ENCODE peak calls at places on chromosomes 11 and 22, in four cellular contexts. D, W, J and K are unnamed samples.

GRCh38 chr11:44078794-44079193 is 12.7 kb downstream of the ACCS start:
- DNase-seq in D (no peak), W (no peak), J (no peak), K (no peak)

GRCh38 chr11:103433380-103433779 is 324.2 kb downstream of the DYNC2H1 start:
- DNase-seq in D (no peak), W (no peak), J (no peak), K (no peak)

GRCh38 chr11:24759742-24760141 is 262.9 kb downstream of the LUZP2 start:
- DNase-seq in D (no peak), W (no peak), J (no peak), K (no peak)

GRCh38 chr11:93081694-93082093 is 112.2 kb downstream of the MTNR1B start:
- DNase-seq in D (no peak), W (no peak), J (no peak), K (no peak)

GRCh38 chr11:9001736-9002135 is 2.1 kb downstream of the NRIP3 start:
- DNase-seq in D (no peak), W (no peak), J (no peak), K (no peak)

GRCh38 chr22:41343717-41344116 is 38.0 kb upstream of the TEF start:
- DNase-seq in D (no peak), W (no peak), J (no peak), K (no peak)

GRCh38 chr11:78801161-78801884 is 226.7 kb upstream of the NARS2 start:
- DNase-seq in D (peak; percentile 50), W (no peak), J (no peak), K (no peak)

GRCh38 chr11:2535673-2536439 is 91.0 kb downstream of the KCNQ1 start:
- DNase-seq in D (no peak), W (peak; percentile 65), J (peak; percentile 13), K (peak; percentile 19)

GRCh38 chr11:35554491-35555237 is 29.2 kb upstream of the PAMR1 start:
- DNase-seq in D (no peak), W (no peak), J (no peak), K (no peak)

GRCh38 chr11:102241026-102241425 is 76.3 kb upstream of the BIRC3 start:
- DNase-seq in D (no peak), W (no peak), J (no peak), K (no peak)

GRCh38 chr22:18088825-18089568 is 11.2 kb downstream of the PEX26 start:
- DNase-seq in D (peak; percentile 59), W (no peak), J (no peak), K (no peak)

GRCh38 chr11:2930705-2931415 is 1.6 kb upstream of the PHLDA2 start:
- DNase-seq in D (peak; percentile 95), W (peak; percentile 89), J (peak; percentile 67), K (peak; percentile 93)

GRCh38 chr11:78350646-78351165 is 66.9 kb downstream of the GAB2 start:
- DNase-seq in D (peak; percentile 30), W (no peak), J (no peak), K (peak; percentile 24)

GRCh38 chr22:42581762-42582716 is 28.3 kb downstream of the SERHL2 start:
- DNase-seq in D (peak; percentile 84), W (peak; percentile 94), J (peak; percentile 84), K (peak; percentile 83)

GRCh38 chr11:29184939-29185890 is 831.6 kb downstream of the KCNA4 start:
- DNase-seq in D (no peak), W (no peak), J (no peak), K (no peak)

GRCh38 chr11:121452609-121453150 is at the start of gene SORL1-AS1:
- DNase-seq in D (peak; percentile 56), W (no peak), J (no peak), K (peak; percentile 63)

GRCh38 chr11:13777341-13777985 is 109.0 kb downstream of the FAR1 start:
- DNase-seq in D (no peak), W (no peak), J (no peak), K (no peak)

GRCh38 chr11:13775471-13775870 is 107.0 kb downstream of the FAR1 start:
- DNase-seq in D (peak; percentile 49), W (no peak), J (no peak), K (peak; percentile 45)

GRCh38 chr11:13778345-13778744 is 109.9 kb downstream of the FAR1 start:
- DNase-seq in D (no peak), W (no peak), J (no peak), K (no peak)

GRCh38 chr11:13772223-13773046 is 104.0 kb downstream of the FAR1 start:
- DNase-seq in D (peak; percentile 32), W (no peak), J (no peak), K (no peak)

DNA sequence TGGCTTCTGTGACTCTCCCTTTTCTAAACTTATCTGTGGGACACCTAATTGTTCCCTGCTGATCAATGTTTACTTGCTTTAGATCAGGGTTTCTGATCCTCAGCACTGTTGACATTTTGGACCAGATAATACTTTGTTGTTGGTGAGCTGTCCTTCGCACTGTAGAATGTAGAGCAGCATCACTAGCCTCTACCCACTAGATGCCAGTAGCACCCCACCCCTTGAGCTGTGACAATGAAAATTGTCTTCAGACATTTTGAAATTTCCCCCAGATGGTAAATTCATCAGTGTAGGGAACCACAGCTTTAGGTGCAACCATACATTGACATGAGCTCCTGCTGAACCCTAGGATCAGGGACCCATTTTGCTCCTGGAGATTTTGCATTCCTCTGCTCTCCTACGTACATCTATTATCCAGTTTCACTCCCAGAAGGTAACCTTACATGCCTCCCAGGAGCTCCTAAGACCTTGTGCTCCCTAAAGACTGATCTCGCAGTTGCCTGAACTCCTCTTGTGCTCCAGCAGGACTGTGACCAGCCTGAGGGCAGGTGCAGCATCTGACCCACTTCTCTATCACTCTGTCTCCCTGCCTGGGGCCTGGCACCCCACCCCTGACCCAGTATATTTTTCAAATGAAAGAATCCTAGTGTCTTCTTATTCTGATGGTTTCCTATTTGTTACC is 107.8 kb downstream of the FAR1 start:
- DNase-seq in D (no peak), W (no peak), J (no peak), K (no peak)
- TF ChIP-seq CTCF in D (no peak), W (no peak), J (peak; percentile 12), K (no peak)

GRCh38 chr22:50192825-50193204 is 7.1 kb downstream of the TRABD start:
- DNase-seq in D (no peak), W (peak; percentile 89), J (peak; percentile 23), K (no peak)

GRCh38 chr22:50192056-50192824 is 6.5 kb downstream of the TRABD start:
- DNase-seq in D (no peak), W (peak; percentile 87), J (no peak), K (peak; percentile 55)

GRCh38 chr22:50193621-50194020 is 7.2 kb upstream of the SELENOO start:
- DNase-seq in D (no peak), W (no peak), J (no peak), K (no peak)

GRCh38 chr22:50196256-50196655 is 4.6 kb upstream of the SELENOO start:
- DNase-seq in D (no peak), W (no peak), J (no peak), K (no peak)

GRCh38 chr22:50194037-50194809 is 6.6 kb upstream of the SELENOO start:
- DNase-seq in D (no peak), W (no peak), J (no peak), K (no peak)
- H3K4me1 ChIP-seq in D (peaks cover 17% of the 10 kb centered on the region), W (peaks cover 90% of the 10 kb centered on the region), J (peaks cover 31% of the 10 kb centered on the region), K (peaks cover 24% of the 10 kb centered on the region)

GRCh38 chr11:73140213-73141030 is 1.7 kb downstream of the FCHSD2 start:
- DNase-seq in D (peak; percentile 41), W (peak; percentile 84), J (peak; percentile 40), K (peak; percentile 30)

GRCh38 chr11:73139476-73140198 is 2.5 kb downstream of the FCHSD2 start:
- DNase-seq in D (no peak), W (no peak), J (no peak), K (no peak)

GRCh38 chr11:73137942-73138274 is 4.2 kb downstream of the FCHSD2 start:
- DNase-seq in D (no peak), W (no peak), J (no peak), K (no peak)

GRCh38 chr11:73135346-73136284 is 6.5 kb downstream of the FCHSD2 start:
- DNase-seq in D (no peak), W (no peak), J (no peak), K (no peak)

GRCh38 chr11:73137262-73137941 is 4.7 kb downstream of the FCHSD2 start:
- DNase-seq in D (no peak), W (no peak), J (no peak), K (no peak)
- TF ChIP-seq CTCF in D (no peak), W (no peak), J (no peak), K (no peak)

GRCh38 chr11:326842-327580 is 6.4 kb upstream of the IFITM3 start:
- DNase-seq in D (peak; percentile 73), W (peak; percentile 95), J (peak; percentile 84), K (peak; percentile 90)
- H3K4me1 ChIP-seq in D (peaks cover 5% of the 10 kb centered on the region), W (peaks cover 96% of the 10 kb centered on the region), J (peaks cover 38% of the 10 kb centered on the region), K (peaks cover 14% of the 10 kb centered on the region)

GRCh38 chr11:111561306-111561705 is 20.8 kb downstream of the LAYN start:
- DNase-seq in D (no peak), W (no peak), J (no peak), K (no peak)
- TF ChIP-seq CTCF in D (no peak), W (no peak), J (no peak), K (no peak)

GRCh38 chr22:43840851-43841250 is 21.5 kb downstream of the SULT4A1 start:
- DNase-seq in D (no peak), W (no peak), J (no peak), K (peak; percentile 23)
- H3K4me1 ChIP-seq in D (no peaks in the 10 kb centered on the region), W (no peaks in the 10 kb centered on the region), J (no peaks in the 10 kb centered on the region), K (no peaks in the 10 kb centered on the region)